ENCODE peak calls at places on chromosomes 4 and X, in four cellular contexts. A, L, M and P are unnamed samples.

GRCh38 chr4:15836362-15836761 is 58.2 kb downstream of the CD38 start:
- DNase-seq in A (no peak), L (no peak), M (no peak), P (no peak)

GRCh38 chr4:4780634-4781287 is 78.7 kb upstream of the MSX1 start:
- DNase-seq in A (peak), L (peak), M (no peak), P (peak)

GRCh38 chrX:18415386-18415785 is 10.0 kb upstream of the CDKL5 start:
- DNase-seq in A (no peak), L (no peak), M (no peak), P (no peak)

GRCh38 chr4:120724656-120725055 is 197.9 kb downstream of the PRDM5 start:
- DNase-seq in A (no peak), L (no peak), M (no peak), P (no peak)

GRCh38 chr4:4901877-4902276 is 42.4 kb downstream of the MSX1 start:
- DNase-seq in A (no peak), L (no peak), M (no peak), P (no peak)

GRCh38 chrX:80765226-80765625 is 44.5 kb downstream of the BRWD3 start:
- DNase-seq in A (peak), L (no peak), M (no peak), P (peak)

GRCh38 chr4:46937493-46937892 is 28.4 kb upstream of the COX7B2 start:
- DNase-seq in A (no peak), L (no peak), M (no peak), P (no peak)

GRCh38 chr4:165379662-165380061 is 854 bp downstream of the CPE start:
- DNase-seq in A (no peak), L (no peak), M (no peak), P (no peak)